ENCODE peak calls at places on chromosomes 3 and 15, in six cellular contexts. One of them, this sample, is unnamed. For H3K4me1, the result is how much of the 10 kb centered on the place peaks cover.

GRCh38 chr15:62618432-62618831 is 424.1 kb upstream of the TPM1 start:
- DNase-seq in DND-41: no peak
- DNase-seq in neural progenitor cell: no peak
- DNase-seq in astrocyte: peak
- DNase-seq in aorta: no peak
- DNase-seq in endothelial cell of umbilical vein: no peak
- DNase-seq in this sample: no peak

GRCh38 chr3:185176756-185177359 is 24.0 kb upstream of the C3orf70 start:
- DNase-seq in DND-41: peak
- DNase-seq in neural progenitor cell: peak
- DNase-seq in astrocyte: no peak
- DNase-seq in aorta: no peak
- DNase-seq in endothelial cell of umbilical vein: peak
- DNase-seq in this sample: no peak

GRCh38 chr3:26921054-26921453 is 298.5 kb downstream of the LRRC3B start:
- DNase-seq in DND-41: no peak
- DNase-seq in neural progenitor cell: no peak
- DNase-seq in astrocyte: no peak
- DNase-seq in aorta: no peak
- DNase-seq in endothelial cell of umbilical vein: no peak
- DNase-seq in this sample: no peak

GRCh38 chr15:101799665-101800064 is 3.6 kb upstream of the OR4F6 start:
- DNase-seq in DND-41: no peak
- DNase-seq in neural progenitor cell: no peak
- DNase-seq in astrocyte: no peak
- DNase-seq in aorta: no peak
- DNase-seq in endothelial cell of umbilical vein: no peak
- DNase-seq in this sample: no peak

GRCh38 chr3:136292500-136292899 is 42.4 kb downstream of the PCCB start:
- DNase-seq in DND-41: no peak
- DNase-seq in neural progenitor cell: no peak
- DNase-seq in astrocyte: no peak
- DNase-seq in aorta: no peak
- DNase-seq in endothelial cell of umbilical vein: no peak
- DNase-seq in this sample: no peak

GRCh38 chr3:54870423-54870822 is 57.4 kb downstream of the LRTM1 start:
- DNase-seq in DND-41: no peak
- DNase-seq in neural progenitor cell: peak
- DNase-seq in astrocyte: peak
- DNase-seq in aorta: no peak
- DNase-seq in endothelial cell of umbilical vein: no peak
- DNase-seq in this sample: no peak

GRCh38 chr3:50203113-50203852 is 1.8 kb upstream of the SLC38A3 start:
- DNase-seq in DND-41: no peak
- DNase-seq in neural progenitor cell: no peak
- DNase-seq in astrocyte: no peak
- DNase-seq in aorta: no peak
- DNase-seq in endothelial cell of umbilical vein: no peak
- DNase-seq in this sample: no peak

GRCh38 chr3:66486646-66487045 is 14.2 kb downstream of the LRIG1 start:
- DNase-seq in DND-41: no peak
- DNase-seq in neural progenitor cell: no peak
- DNase-seq in astrocyte: peak
- DNase-seq in aorta: no peak
- DNase-seq in endothelial cell of umbilical vein: peak
- DNase-seq in this sample: no peak

GRCh38 chr3:137032465-137033120 is 74.8 kb downstream of the IL20RB start:
- DNase-seq in DND-41: peak
- DNase-seq in neural progenitor cell: peak
- DNase-seq in astrocyte: peak
- DNase-seq in aorta: peak
- DNase-seq in endothelial cell of umbilical vein: peak
- DNase-seq in this sample: peak

GRCh38 chr3:188149587-188149986 is 4.4 kb upstream of the LPP start:
- DNase-seq in DND-41: no peak
- DNase-seq in neural progenitor cell: no peak
- DNase-seq in astrocyte: no peak
- DNase-seq in aorta: no peak
- DNase-seq in endothelial cell of umbilical vein: no peak
- DNase-seq in this sample: no peak

GRCh38 chr3:117666316-117666715 is 956.7 kb downstream of the TUSC7 start:
- DNase-seq in DND-41: no peak
- DNase-seq in neural progenitor cell: peak
- DNase-seq in astrocyte: no peak
- DNase-seq in aorta: no peak
- DNase-seq in endothelial cell of umbilical vein: no peak
- DNase-seq in this sample: no peak

GRCh38 chr3:99084825-99085224 is 183.3 kb upstream of the DCBLD2 start:
- DNase-seq in DND-41: no peak
- DNase-seq in neural progenitor cell: no peak
- DNase-seq in astrocyte: peak
- DNase-seq in aorta: no peak
- DNase-seq in endothelial cell of umbilical vein: no peak
- DNase-seq in this sample: no peak

GRCh38 chr15:52101542-52102340 is 10.8 kb downstream of the BCL2L10 start:
- DNase-seq in DND-41: no peak
- DNase-seq in neural progenitor cell: no peak
- DNase-seq in astrocyte: no peak
- DNase-seq in aorta: no peak
- DNase-seq in endothelial cell of umbilical vein: no peak
- DNase-seq in this sample: no peak

GRCh38 chr3:40780341-40780800 is 255.6 kb downstream of the ZNF621 start:
- DNase-seq in DND-41: no peak
- DNase-seq in neural progenitor cell: peak
- DNase-seq in astrocyte: no peak
- DNase-seq in aorta: peak
- DNase-seq in endothelial cell of umbilical vein: peak
- DNase-seq in this sample: no peak

GRCh38 chr3:114566162-114566755 is 272.4 kb downstream of the TIGIT start:
- DNase-seq in DND-41: no peak
- DNase-seq in neural progenitor cell: peak
- DNase-seq in astrocyte: no peak
- DNase-seq in aorta: no peak
- DNase-seq in endothelial cell of umbilical vein: peak
- DNase-seq in this sample: no peak

GRCh38 chr3:44048196-44048924 is 193.3 kb upstream of the TOPAZ1 start:
- DNase-seq in DND-41: no peak
- DNase-seq in neural progenitor cell: no peak
- DNase-seq in astrocyte: peak
- DNase-seq in aorta: no peak
- DNase-seq in endothelial cell of umbilical vein: no peak
- DNase-seq in this sample: no peak

GRCh38 chr3:37243811-37244748 is 69.7 kb upstream of the LRRFIP2 start:
- DNase-seq in DND-41: peak
- DNase-seq in neural progenitor cell: peak
- DNase-seq in astrocyte: peak
- DNase-seq in aorta: peak
- DNase-seq in endothelial cell of umbilical vein: peak
- DNase-seq in this sample: peak

GRCh38 chr3:138097192-138097829 is 18.1 kb downstream of the DZIP1L start:
- DNase-seq in DND-41: no peak
- DNase-seq in neural progenitor cell: peak
- DNase-seq in astrocyte: no peak
- DNase-seq in aorta: no peak
- DNase-seq in endothelial cell of umbilical vein: no peak
- DNase-seq in this sample: no peak

GRCh38 chr3:44105571-44105970 is 136.1 kb upstream of the TOPAZ1 start:
- DNase-seq in DND-41: no peak
- DNase-seq in neural progenitor cell: no peak
- DNase-seq in astrocyte: no peak
- DNase-seq in aorta: no peak
- DNase-seq in endothelial cell of umbilical vein: no peak
- DNase-seq in this sample: no peak

GRCh38 chr3:4067893-4068292 is 235.3 kb upstream of the SETMAR start:
- DNase-seq in DND-41: no peak
- DNase-seq in neural progenitor cell: no peak
- DNase-seq in astrocyte: no peak
- DNase-seq in aorta: no peak
- DNase-seq in endothelial cell of umbilical vein: no peak
- DNase-seq in this sample: no peak

GRCh38 chr3:113231827-113232253 is 20.5 kb downstream of the BOC start:
- DNase-seq in DND-41: no peak
- DNase-seq in neural progenitor cell: no peak
- DNase-seq in astrocyte: peak
- DNase-seq in aorta: no peak
- DNase-seq in endothelial cell of umbilical vein: peak
- DNase-seq in this sample: no peak

GRCh38 chr3:72161870-72162617 is 377.1 kb upstream of the PROK2 start:
- DNase-seq in DND-41: no peak
- DNase-seq in neural progenitor cell: no peak
- DNase-seq in astrocyte: peak
- DNase-seq in aorta: no peak
- DNase-seq in endothelial cell of umbilical vein: peak
- DNase-seq in this sample: no peak

GRCh38 chr15:39598186-39598850 is 17.4 kb downstream of the THBS1 start:
- DNase-seq in DND-41: no peak
- DNase-seq in neural progenitor cell: no peak
- DNase-seq in astrocyte: no peak
- DNase-seq in aorta: no peak
- DNase-seq in endothelial cell of umbilical vein: peak
- DNase-seq in this sample: no peak

GRCh38 chr15:43912208-43912607 is 85.4 kb downstream of the WDR76 start:
- DNase-seq in DND-41: no peak
- DNase-seq in neural progenitor cell: no peak
- DNase-seq in astrocyte: no peak
- DNase-seq in aorta: no peak
- DNase-seq in endothelial cell of umbilical vein: no peak
- DNase-seq in this sample: no peak

GRCh38 chr3:129486057-129487035 is 42.1 kb upstream of the RHO start:
- DNase-seq in DND-41: no peak
- DNase-seq in neural progenitor cell: peak
- DNase-seq in astrocyte: peak
- DNase-seq in aorta: peak
- DNase-seq in endothelial cell of umbilical vein: no peak
- DNase-seq in this sample: no peak

GRCh38 chr15:90592144-90592887 is 62.6 kb downstream of the CRTC3 start:
- DNase-seq in DND-41: no peak
- DNase-seq in neural progenitor cell: no peak
- DNase-seq in astrocyte: peak
- DNase-seq in aorta: no peak
- DNase-seq in endothelial cell of umbilical vein: no peak
- DNase-seq in this sample: no peak

GRCh38 chr15:95086543-95087252 is 855.3 kb downstream of the MCTP2 start:
- DNase-seq in DND-41: no peak
- DNase-seq in neural progenitor cell: no peak
- DNase-seq in astrocyte: peak
- DNase-seq in aorta: no peak
- DNase-seq in endothelial cell of umbilical vein: peak
- DNase-seq in this sample: no peak

GRCh38 chr3:57557088-57557537 is 1.0 kb downstream of the PDE12 start:
- DNase-seq in DND-41: peak
- DNase-seq in neural progenitor cell: peak
- DNase-seq in astrocyte: peak
- DNase-seq in aorta: no peak
- DNase-seq in endothelial cell of umbilical vein: peak
- DNase-seq in this sample: peak

GRCh38 chr3:138349926-138350665 is 1.7 kb downstream of the MRAS start:
- DNase-seq in DND-41: no peak
- DNase-seq in neural progenitor cell: no peak
- DNase-seq in astrocyte: no peak
- DNase-seq in aorta: no peak
- DNase-seq in endothelial cell of umbilical vein: peak
- DNase-seq in this sample: no peak

GRCh38 chr15:74193305-74193718 is 9.3 kb downstream of the STRA6 start:
- DNase-seq in DND-41: no peak
- DNase-seq in neural progenitor cell: no peak
- DNase-seq in astrocyte: peak
- DNase-seq in aorta: no peak
- DNase-seq in endothelial cell of umbilical vein: no peak
- DNase-seq in this sample: no peak
- H3K4me1 ChIP-seq in DND-41: under half
- H3K4me1 ChIP-seq in neural progenitor cell: under half
- H3K4me1 ChIP-seq in astrocyte: under half
- H3K4me1 ChIP-seq in aorta: under half
- H3K4me1 ChIP-seq in endothelial cell of umbilical vein: under half
- H3K4me1 ChIP-seq in this sample: under half

GRCh38 chr3:126998320-126998719 is 15.4 kb downstream of the PLXNA1 start:
- DNase-seq in DND-41: no peak
- DNase-seq in neural progenitor cell: no peak
- DNase-seq in astrocyte: no peak
- DNase-seq in aorta: no peak
- DNase-seq in endothelial cell of umbilical vein: no peak
- DNase-seq in this sample: no peak
- H3K4me1 ChIP-seq in DND-41: under half
- H3K4me1 ChIP-seq in neural progenitor cell: under half
- H3K4me1 ChIP-seq in astrocyte: under half
- H3K4me1 ChIP-seq in aorta: under half
- H3K4me1 ChIP-seq in endothelial cell of umbilical vein: under half
- H3K4me1 ChIP-seq in this sample: under half

DNA sequence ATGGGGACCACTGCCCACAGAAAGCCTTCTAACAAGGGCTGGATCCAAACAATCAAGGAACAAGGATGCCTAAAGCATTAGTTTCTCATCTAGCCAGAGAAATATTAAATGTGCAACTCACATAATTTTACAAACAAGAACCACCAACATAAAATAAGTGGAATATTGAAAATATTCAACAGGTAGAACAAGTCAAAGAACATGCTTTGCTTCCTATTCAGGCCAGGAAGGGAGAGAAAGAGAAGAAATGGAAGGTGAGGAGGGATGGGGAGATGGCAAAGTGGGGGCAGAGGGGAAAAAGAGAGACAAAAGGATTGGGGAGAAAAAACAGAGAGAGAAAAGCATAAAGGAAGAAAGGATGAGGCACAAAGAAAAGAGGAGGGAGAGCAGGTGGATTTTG is 63.1 kb downstream of the SLC12A8 start:
- DNase-seq in DND-41: no peak
- DNase-seq in neural progenitor cell: no peak
- DNase-seq in astrocyte: no peak
- DNase-seq in aorta: no peak
- DNase-seq in endothelial cell of umbilical vein: no peak
- DNase-seq in this sample: no peak
- H3K4me1 ChIP-seq in DND-41: under half
- H3K4me1 ChIP-seq in neural progenitor cell: under half
- H3K4me1 ChIP-seq in astrocyte: under half
- H3K4me1 ChIP-seq in aorta: under half
- H3K4me1 ChIP-seq in endothelial cell of umbilical vein: under half
- H3K4me1 ChIP-seq in this sample: under half

GRCh38 chr15:74786659-74787165 is 4.8 kb downstream of the CSK start:
- DNase-seq in DND-41: no peak
- DNase-seq in neural progenitor cell: no peak
- DNase-seq in astrocyte: no peak
- DNase-seq in aorta: peak
- DNase-seq in endothelial cell of umbilical vein: no peak
- DNase-seq in this sample: peak

GRCh38 chr15:74783808-74784175 is 1.9 kb downstream of the CSK start:
- DNase-seq in DND-41: no peak
- DNase-seq in neural progenitor cell: no peak
- DNase-seq in astrocyte: no peak
- DNase-seq in aorta: no peak
- DNase-seq in endothelial cell of umbilical vein: no peak
- DNase-seq in this sample: no peak

GRCh38 chr15:74784426-74784825 is 2.5 kb downstream of the CSK start:
- DNase-seq in DND-41: no peak
- DNase-seq in neural progenitor cell: no peak
- DNase-seq in astrocyte: no peak
- DNase-seq in aorta: no peak
- DNase-seq in endothelial cell of umbilical vein: no peak
- DNase-seq in this sample: no peak

GRCh38 chr15:74785716-74786032 is 3.8 kb downstream of the CSK start:
- DNase-seq in DND-41: no peak
- DNase-seq in neural progenitor cell: no peak
- DNase-seq in astrocyte: no peak
- DNase-seq in aorta: no peak
- DNase-seq in endothelial cell of umbilical vein: no peak
- DNase-seq in this sample: no peak

GRCh38 chr15:74784854-74785715 is 3.2 kb downstream of the CSK start:
- DNase-seq in DND-41: no peak
- DNase-seq in neural progenitor cell: no peak
- DNase-seq in astrocyte: no peak
- DNase-seq in aorta: no peak
- DNase-seq in endothelial cell of umbilical vein: no peak
- DNase-seq in this sample: no peak
- H3K4me1 ChIP-seq in DND-41: half or more
- H3K4me1 ChIP-seq in neural progenitor cell: under half
- H3K4me1 ChIP-seq in astrocyte: half or more
- H3K4me1 ChIP-seq in aorta: under half
- H3K4me1 ChIP-seq in endothelial cell of umbilical vein: under half
- H3K4me1 ChIP-seq in this sample: half or more